ENCODE peak calls at places on chromosomes 11 and 22, in four cellular contexts. N, L, V and X are unnamed samples.

GRCh38 chr22:49827307-49827852 is 293 bp downstream of the BRD1 start:
- DNase-seq in N (peak; percentile 52), L (peak; percentile 77), V (no peak), X (no peak)

GRCh38 chr11:75522645-75523044 is 3.1 kb downstream of the GDPD5 start:
- DNase-seq in N (no peak), L (no peak), V (no peak), X (no peak)

GRCh38 chr22:38653741-38654140 is 2.5 kb downstream of the FAM227A start:
- DNase-seq in N (no peak), L (no peak), V (no peak), X (no peak)

GRCh38 chr11:92830382-92831148 is 138.9 kb upstream of the MTNR1B start:
- DNase-seq in N (no peak), L (no peak), V (no peak), X (no peak)

GRCh38 chr11:82960779-82961143 is 59.2 kb downstream of the DDIAS start:
- DNase-seq in N (no peak), L (no peak), V (no peak), X (no peak)

GRCh38 chr11:110759972-110760381 is 47.7 kb upstream of the ARHGAP20 start:
- DNase-seq in N (peak; percentile 56), L (no peak), V (no peak), X (no peak)

GRCh38 chr11:73538381-73538872 is 59.5 kb downstream of the FAM168A start:
- DNase-seq in N (no peak), L (peak; percentile 55), V (no peak), X (peak; percentile 70)

GRCh38 chr11:76770642-76771445 is 12.3 kb upstream of the TSKU start:
- DNase-seq in N (peak; percentile 65), L (no peak), V (no peak), X (no peak)

GRCh38 chr11:124745835-124746620 is 6.0 kb downstream of the VSIG2 start:
- DNase-seq in N (peak; percentile 60), L (no peak), V (no peak), X (peak; percentile 80)

GRCh38 chr11:75276696-75277095 is 36.1 kb downstream of the TPBGL start:
- DNase-seq in N (no peak), L (no peak), V (no peak), X (peak; percentile 32)

GRCh38 chr11:7690648-7691047 is 15.6 kb downstream of the OVCH2 start:
- DNase-seq in N (peak; percentile 50), L (no peak), V (no peak), X (no peak)

GRCh38 chr11:33942954-33943353 is 51.1 kb upstream of the LMO2 start:
- DNase-seq in N (no peak), L (no peak), V (peak; percentile 3), X (no peak)

GRCh38 chr11:119314748-119315138 is 2.2 kb downstream of the MCAM start:
- DNase-seq in N (no peak), L (peak; percentile 20), V (no peak), X (no peak)

GRCh38 chr11:94543695-94544581 is at the start of gene FUT4:
- DNase-seq in N (peak; percentile 95), L (peak; percentile 91), V (peak; percentile 82), X (peak; percentile 94)

GRCh38 chr11:104547996-104548661 is 350.1 kb downstream of the CASP12 start:
- DNase-seq in N (no peak), L (no peak), V (no peak), X (peak; percentile 55)

GRCh38 chr22:44318751-44319150 is 6.0 kb upstream of the SHISAL1 start:
- DNase-seq in N (no peak), L (no peak), V (no peak), X (no peak)

GRCh38 chr11:123570939-123571590 is 83.4 kb downstream of the SCN3B start:
- DNase-seq in N (no peak), L (no peak), V (no peak), X (no peak)

GRCh38 chr22:20186183-20186870 is 35.5 kb upstream of the CCDC188 start:
- DNase-seq in N (no peak), L (peak; percentile 59), V (no peak), X (peak; percentile 86)

GRCh38 chr11:131370090-131370751 is at the start of gene NTM:
- DNase-seq in N (peak; percentile 44), L (peak; percentile 57), V (no peak), X (peak; percentile 34)

GRCh38 chr11:82315093-82315492 is 418.6 kb downstream of the FAM181B start:
- DNase-seq in N (peak; percentile 65), L (peak; percentile 16), V (no peak), X (peak; percentile 81)

GRCh38 chr11:48055292-48056132 is 75.2 kb downstream of the PTPRJ start:
- DNase-seq in N (peak; percentile 44), L (no peak), V (no peak), X (peak; percentile 50)

GRCh38 chr22:17471901-17472566 is 91.3 kb upstream of the SLC25A18 start:
- DNase-seq in N (no peak), L (no peak), V (no peak), X (peak; percentile 63)

GRCh38 chr11:112219476-112220232 is 6.6 kb upstream of the PTS start:
- DNase-seq in N (peak; percentile 77), L (peak; percentile 72), V (peak; percentile 71), X (peak; percentile 74)

GRCh38 chr11:66727883-66728759 is 895 bp downstream of the SPTBN2 start:
- DNase-seq in N (peak; percentile 34), L (peak; percentile 92), V (no peak), X (peak; percentile 56)

GRCh38 chr11:12655842-12656241 is 18.4 kb upstream of the TEAD1 start:
- DNase-seq in N (no peak), L (no peak), V (no peak), X (no peak)

GRCh38 chr11:3223932-3224729 is 5.5 kb upstream of the MRGPRG start:
- DNase-seq in N (no peak), L (peak; percentile 58), V (no peak), X (peak; percentile 25)

GRCh38 chr11:112613051-112613972 is 347.9 kb upstream of the NCAM1 start:
- DNase-seq in N (no peak), L (peak; percentile 74), V (peak; percentile 62), X (no peak)

GRCh38 chr22:29214232-29214631 is 8.5 kb downstream of the EMID1 start:
- DNase-seq in N (no peak), L (peak; percentile 13), V (no peak), X (no peak)

GRCh38 chr22:49044091-49044490 is 783.6 kb downstream of the BRD1 start:
- DNase-seq in N (no peak), L (no peak), V (no peak), X (no peak)

GRCh38 chr22:22752556-22753477 is 108.4 kb downstream of the GGTLC2 start:
- DNase-seq in N (peak; percentile 50), L (no peak), V (no peak), X (no peak)

GRCh38 chr11:88169481-88169880 is 5.8 kb downstream of the RAB38 start:
- DNase-seq in N (no peak), L (no peak), V (no peak), X (no peak)

GRCh38 chr22:20810645-20811044 is 36.7 kb downstream of the SERPIND1 start:
- DNase-seq in N (no peak), L (no peak), V (no peak), X (no peak)

GRCh38 chr22:32308191-32308590 is 49.5 kb upstream of the RFPL3 start:
- DNase-seq in N (no peak), L (no peak), V (no peak), X (no peak)

GRCh38 chr11:18706330-18707243 is 8.0 kb downstream of the TMEM86A start:
- DNase-seq in N (no peak), L (peak; percentile 90), V (no peak), X (peak; percentile 88)
- TF ChIP-seq EZH2phosphoT487 in N (no peak), L (no peak), V (no peak), X (no peak)

DNA sequence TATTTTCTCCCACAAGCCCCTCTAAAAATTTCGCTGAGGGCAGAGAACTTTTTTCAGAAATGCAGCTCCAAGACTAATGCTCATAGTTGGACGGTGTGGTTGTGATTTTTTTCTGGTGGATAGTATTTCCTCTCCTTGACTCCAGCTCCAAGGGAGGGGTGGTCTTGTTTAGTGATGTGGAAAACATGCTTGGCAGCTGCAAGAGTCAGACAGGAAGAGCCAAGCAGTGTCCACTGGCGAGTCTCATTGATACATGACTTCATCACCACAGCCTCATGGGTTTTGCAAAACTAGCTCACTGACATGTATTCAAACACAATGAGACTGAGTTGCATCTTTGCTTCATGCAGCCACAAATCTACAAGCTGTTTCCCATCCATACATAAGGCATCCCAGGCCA is 7.3 kb upstream of the KCNJ1 start:
- DNase-seq in N (no peak), L (no peak), V (no peak), X (no peak)
- TF ChIP-seq EZH2phosphoT487 in N (no peak), L (no peak), V (no peak), X (no peak)

GRCh38 chr22:24868979-24869378 is 63.0 kb downstream of the SGSM1 start:
- DNase-seq in N (no peak), L (no peak), V (no peak), X (no peak)
- TF ChIP-seq EZH2phosphoT487 in N (no peak), L (no peak), V (no peak), X (no peak)

DNA sequence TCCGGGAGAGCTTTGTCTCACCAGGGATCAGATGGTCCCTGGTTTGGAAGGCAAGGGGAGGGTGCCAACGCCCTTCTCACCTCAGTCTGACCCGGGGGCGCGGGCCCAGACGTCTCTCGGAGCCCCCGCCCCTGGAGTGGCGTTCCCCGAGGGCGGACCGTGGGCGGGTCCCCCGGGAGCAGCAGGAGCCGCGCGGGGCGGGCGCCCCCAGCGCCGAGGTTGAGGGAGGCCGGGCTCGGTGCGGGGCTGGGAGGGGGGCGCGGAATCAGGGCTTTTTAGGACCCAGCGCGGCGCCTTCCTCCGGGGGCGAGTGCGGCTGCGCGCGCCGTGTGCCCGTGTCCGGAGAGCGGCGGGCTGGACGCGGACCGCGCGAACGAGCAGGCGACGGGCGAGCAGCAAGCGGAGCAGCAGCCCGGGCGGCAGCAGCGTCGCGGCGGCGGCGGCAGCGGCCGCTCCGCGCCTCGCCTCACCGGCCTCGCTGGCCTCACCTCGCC is at the start of gene KCNC1:
- DNase-seq in N (peak; percentile 78), L (peak; percentile 93), V (no peak), X (peak; percentile 75)
- TF ChIP-seq EZH2phosphoT487 in N (no peak), L (no peak), V (no peak), X (no peak)

DNA sequence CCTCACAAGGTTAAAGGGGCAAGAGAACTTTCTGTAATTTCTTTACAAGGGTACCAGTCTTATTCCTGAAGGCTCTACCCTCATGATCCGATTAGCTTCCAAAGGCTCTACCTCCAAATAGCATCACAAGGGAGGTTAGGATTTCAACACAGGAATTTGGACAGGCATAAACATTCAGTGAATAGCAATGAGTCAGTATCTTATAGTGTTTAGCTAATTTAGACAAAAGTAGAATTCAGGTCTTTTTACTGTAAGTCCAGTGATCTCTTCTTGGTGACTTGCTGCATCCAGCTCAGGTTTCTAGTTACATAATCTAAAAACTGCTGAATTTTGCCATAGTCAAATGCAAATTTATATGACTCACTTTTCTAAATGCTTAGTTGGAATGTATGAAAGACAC is 1995.6 kb upstream of the RAG2 start:
- DNase-seq in N (no peak), L (no peak), V (no peak), X (no peak)
- TF ChIP-seq EZH2phosphoT487 in N (no peak), L (no peak), V (no peak), X (no peak)